ENCODE peak calls at places on chromosomes 1 and 21, in eight cellular contexts. One of them, this sample, is unnamed. For H3K4me1, the result is how much of the 10 kb centered on the place peaks cover.

GRCh38 chr1:203289281-203289981 is 15.9 kb upstream of the BTG2 start:
- DNase-seq in psoas muscle: no peak
- DNase-seq in pancreas: peak
- DNase-seq in OCI-LY7: peak
- DNase-seq in upper lobe of right lung: peak
- DNase-seq in IMR-90: no peak
- DNase-seq in neural progenitor cell: no peak
- DNase-seq in sigmoid colon: peak
- DNase-seq in this sample: no peak

GRCh38 chr1:189681252-189681919 is 796.3 kb downstream of the BRINP3 start:
- DNase-seq in IMR-90: no peak
- DNase-seq in psoas muscle: no peak
- DNase-seq in neural progenitor cell: no peak
- DNase-seq in pancreas: no peak
- DNase-seq in upper lobe of right lung: no peak
- DNase-seq in sigmoid colon: no peak
- DNase-seq in OCI-LY7: no peak
- DNase-seq in this sample: no peak

GRCh38 chr1:87252406-87252805 is 76.3 kb upstream of the LMO4 start:
- DNase-seq in upper lobe of right lung: no peak
- DNase-seq in IMR-90: peak
- DNase-seq in neural progenitor cell: no peak
- DNase-seq in OCI-LY7: no peak
- DNase-seq in sigmoid colon: no peak
- DNase-seq in psoas muscle: no peak
- DNase-seq in pancreas: no peak
- DNase-seq in this sample: no peak

GRCh38 chr1:208977861-208978260 is 605.7 kb upstream of the CAMK1G start:
- DNase-seq in psoas muscle: no peak
- DNase-seq in IMR-90: no peak
- DNase-seq in sigmoid colon: no peak
- DNase-seq in upper lobe of right lung: no peak
- DNase-seq in pancreas: no peak
- DNase-seq in OCI-LY7: no peak
- DNase-seq in neural progenitor cell: no peak
- DNase-seq in this sample: no peak

GRCh38 chr1:22142315-22143064 is 407 bp downstream of the WNT4 start:
- DNase-seq in OCI-LY7: no peak
- DNase-seq in IMR-90: no peak
- DNase-seq in upper lobe of right lung: no peak
- DNase-seq in neural progenitor cell: peak
- DNase-seq in sigmoid colon: no peak
- DNase-seq in pancreas: peak
- DNase-seq in psoas muscle: peak
- DNase-seq in this sample: no peak

GRCh38 chr1:34858901-34859441 is 578 bp downstream of the SMIM12 start:
- DNase-seq in neural progenitor cell: no peak
- DNase-seq in pancreas: no peak
- DNase-seq in OCI-LY7: peak
- DNase-seq in psoas muscle: peak
- DNase-seq in upper lobe of right lung: no peak
- DNase-seq in IMR-90: peak
- DNase-seq in sigmoid colon: no peak
- DNase-seq in this sample: no peak

GRCh38 chr1:166221316-166221715 is 54.5 kb upstream of the FAM78B start:
- DNase-seq in psoas muscle: no peak
- DNase-seq in pancreas: no peak
- DNase-seq in IMR-90: no peak
- DNase-seq in upper lobe of right lung: no peak
- DNase-seq in OCI-LY7: no peak
- DNase-seq in sigmoid colon: no peak
- DNase-seq in neural progenitor cell: no peak
- DNase-seq in this sample: no peak

GRCh38 chr1:16175610-16176553 is 20.0 kb upstream of the EPHA2 start:
- DNase-seq in IMR-90: peak
- DNase-seq in neural progenitor cell: peak
- DNase-seq in OCI-LY7: no peak
- DNase-seq in sigmoid colon: peak
- DNase-seq in pancreas: peak
- DNase-seq in psoas muscle: peak
- DNase-seq in upper lobe of right lung: peak
- DNase-seq in this sample: peak

GRCh38 chr1:207152792-207153434 is 48.9 kb downstream of the C4BPA start:
- DNase-seq in pancreas: no peak
- DNase-seq in psoas muscle: no peak
- DNase-seq in IMR-90: peak
- DNase-seq in upper lobe of right lung: no peak
- DNase-seq in neural progenitor cell: no peak
- DNase-seq in sigmoid colon: no peak
- DNase-seq in OCI-LY7: no peak
- DNase-seq in this sample: no peak

GRCh38 chr1:36705629-36706028 is 222.9 kb upstream of the CSF3R start:
- DNase-seq in upper lobe of right lung: no peak
- DNase-seq in OCI-LY7: peak
- DNase-seq in psoas muscle: no peak
- DNase-seq in sigmoid colon: no peak
- DNase-seq in IMR-90: no peak
- DNase-seq in pancreas: no peak
- DNase-seq in neural progenitor cell: no peak
- DNase-seq in this sample: no peak

GRCh38 chr1:21278208-21278861 is 11.9 kb downstream of the ECE1 start:
- DNase-seq in upper lobe of right lung: no peak
- DNase-seq in sigmoid colon: peak
- DNase-seq in OCI-LY7: no peak
- DNase-seq in psoas muscle: peak
- DNase-seq in pancreas: no peak
- DNase-seq in IMR-90: no peak
- DNase-seq in neural progenitor cell: peak
- DNase-seq in this sample: no peak

GRCh38 chr1:108947871-108948525 is 15.3 kb downstream of the CLCC1 start:
- DNase-seq in sigmoid colon: no peak
- DNase-seq in pancreas: no peak
- DNase-seq in psoas muscle: no peak
- DNase-seq in IMR-90: no peak
- DNase-seq in upper lobe of right lung: no peak
- DNase-seq in neural progenitor cell: no peak
- DNase-seq in OCI-LY7: no peak
- DNase-seq in this sample: no peak

GRCh38 chr1:204287466-204287881 is 72.3 kb downstream of the PLEKHA6 start:
- DNase-seq in sigmoid colon: no peak
- DNase-seq in IMR-90: no peak
- DNase-seq in OCI-LY7: no peak
- DNase-seq in pancreas: no peak
- DNase-seq in neural progenitor cell: peak
- DNase-seq in psoas muscle: no peak
- DNase-seq in upper lobe of right lung: no peak
- DNase-seq in this sample: no peak

DNA sequence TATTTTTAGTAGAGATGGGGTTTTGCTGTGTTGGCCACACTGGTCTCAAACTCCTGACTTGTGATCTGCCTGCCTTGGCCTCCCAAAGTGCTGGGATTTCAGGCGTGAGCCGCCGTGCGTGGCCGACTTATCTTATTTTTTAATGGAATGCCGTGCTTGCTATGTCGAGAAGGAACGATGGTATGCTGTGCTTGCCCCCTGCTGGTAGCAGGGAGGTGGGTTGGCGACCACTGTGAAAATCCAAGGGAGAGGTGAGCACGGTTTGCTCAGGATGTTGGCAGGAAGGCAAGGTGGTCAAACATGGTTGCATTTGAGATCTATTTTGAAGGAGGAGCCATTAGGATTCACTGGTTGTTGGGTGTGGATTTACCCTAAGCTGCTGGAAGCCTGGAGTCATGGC is 45.8 kb upstream of the RCC2 start:
- DNase-seq in pancreas: no peak
- DNase-seq in sigmoid colon: no peak
- DNase-seq in psoas muscle: no peak
- DNase-seq in IMR-90: peak
- DNase-seq in neural progenitor cell: peak
- DNase-seq in upper lobe of right lung: no peak
- DNase-seq in OCI-LY7: peak
- DNase-seq in this sample: no peak
- TF ChIP-seq CTCF in pancreas: no peak
- TF ChIP-seq CTCF in sigmoid colon: peak
- TF ChIP-seq CTCF in psoas muscle: peak
- TF ChIP-seq CTCF in IMR-90: peak
- TF ChIP-seq CTCF in neural progenitor cell: peak
- TF ChIP-seq CTCF in upper lobe of right lung: peak
- TF ChIP-seq CTCF in OCI-LY7: peak
- TF ChIP-seq CTCF in this sample: no peak

GRCh38 chr21:34131586-34131985 is 58.2 kb downstream of the MRPS6 start:
- DNase-seq in upper lobe of right lung: no peak
- DNase-seq in IMR-90: peak
- DNase-seq in OCI-LY7: no peak
- DNase-seq in sigmoid colon: no peak
- DNase-seq in psoas muscle: no peak
- DNase-seq in neural progenitor cell: no peak
- DNase-seq in pancreas: no peak
- DNase-seq in this sample: no peak

GRCh38 chr21:34129971-34130597 is 56.7 kb downstream of the MRPS6 start:
- DNase-seq in OCI-LY7: peak
- DNase-seq in upper lobe of right lung: no peak
- DNase-seq in neural progenitor cell: peak
- DNase-seq in IMR-90: peak
- DNase-seq in sigmoid colon: no peak
- DNase-seq in psoas muscle: no peak
- DNase-seq in pancreas: no peak
- DNase-seq in this sample: no peak

GRCh38 chr21:34129039-34129891 is 55.9 kb downstream of the MRPS6 start:
- DNase-seq in sigmoid colon: peak
- DNase-seq in upper lobe of right lung: no peak
- DNase-seq in psoas muscle: peak
- DNase-seq in neural progenitor cell: peak
- DNase-seq in IMR-90: peak
- DNase-seq in pancreas: no peak
- DNase-seq in OCI-LY7: no peak
- DNase-seq in this sample: peak

GRCh38 chr21:34132202-34132601 is 58.8 kb downstream of the MRPS6 start:
- DNase-seq in upper lobe of right lung: no peak
- DNase-seq in OCI-LY7: no peak
- DNase-seq in IMR-90: no peak
- DNase-seq in pancreas: no peak
- DNase-seq in sigmoid colon: no peak
- DNase-seq in psoas muscle: peak
- DNase-seq in neural progenitor cell: no peak
- DNase-seq in this sample: no peak

DNA sequence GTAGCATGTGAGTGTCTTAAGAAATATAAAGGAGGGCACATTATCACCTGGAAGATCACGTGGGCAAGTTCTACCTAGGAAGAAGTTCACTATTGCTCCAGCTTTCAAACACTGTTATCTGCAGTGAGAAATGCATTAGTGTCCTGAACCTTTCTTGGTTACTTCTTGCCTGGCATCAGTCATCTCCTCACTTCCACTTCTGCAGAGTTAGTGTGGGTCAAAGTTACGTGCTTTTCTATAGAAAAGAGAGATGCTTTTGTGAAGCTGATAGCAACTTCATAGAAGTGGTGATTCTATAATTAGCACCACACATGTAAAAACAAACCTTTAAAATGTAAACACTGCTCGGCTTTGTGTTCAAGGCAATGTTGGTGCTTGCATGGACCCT is 57.2 kb downstream of the MRPS6 start:
- DNase-seq in upper lobe of right lung: no peak
- DNase-seq in psoas muscle: no peak
- DNase-seq in pancreas: no peak
- DNase-seq in sigmoid colon: no peak
- DNase-seq in neural progenitor cell: no peak
- DNase-seq in IMR-90: no peak
- DNase-seq in OCI-LY7: no peak
- DNase-seq in this sample: no peak
- H3K4me1 ChIP-seq in upper lobe of right lung: under half
- H3K4me1 ChIP-seq in psoas muscle: half or more
- H3K4me1 ChIP-seq in pancreas: under half
- H3K4me1 ChIP-seq in sigmoid colon: half or more
- H3K4me1 ChIP-seq in neural progenitor cell: half or more
- H3K4me1 ChIP-seq in IMR-90: under half
- H3K4me1 ChIP-seq in OCI-LY7: under half
- H3K4me1 ChIP-seq in this sample: half or more

GRCh38 chr1:69315823-69316222 is 251.9 kb upstream of the LRRC7 start:
- DNase-seq in pancreas: no peak
- DNase-seq in psoas muscle: no peak
- DNase-seq in upper lobe of right lung: no peak
- DNase-seq in IMR-90: no peak
- DNase-seq in OCI-LY7: no peak
- DNase-seq in sigmoid colon: no peak
- DNase-seq in neural progenitor cell: no peak
- DNase-seq in this sample: no peak
- H3K4me3 ChIP-seq in pancreas: no peak
- H3K4me3 ChIP-seq in psoas muscle: no peak
- H3K4me3 ChIP-seq in upper lobe of right lung: no peak
- H3K4me3 ChIP-seq in IMR-90: no peak
- H3K4me3 ChIP-seq in OCI-LY7: no peak
- H3K4me3 ChIP-seq in sigmoid colon: no peak
- H3K4me3 ChIP-seq in neural progenitor cell: no peak
- H3K4me3 ChIP-seq in this sample: no peak

GRCh38 chr1:67556297-67556900 is 126.2 kb upstream of the SERBP1 start:
- DNase-seq in upper lobe of right lung: no peak
- DNase-seq in OCI-LY7: no peak
- DNase-seq in sigmoid colon: no peak
- DNase-seq in neural progenitor cell: no peak
- DNase-seq in psoas muscle: no peak
- DNase-seq in IMR-90: no peak
- DNase-seq in pancreas: no peak
- DNase-seq in this sample: no peak

GRCh38 chr1:67557731-67558448 is 127.1 kb upstream of the GADD45A start:
- DNase-seq in OCI-LY7: no peak
- DNase-seq in sigmoid colon: no peak
- DNase-seq in IMR-90: no peak
- DNase-seq in upper lobe of right lung: no peak
- DNase-seq in psoas muscle: no peak
- DNase-seq in neural progenitor cell: no peak
- DNase-seq in pancreas: no peak
- DNase-seq in this sample: no peak

GRCh38 chr1:67555487-67556296 is 125.5 kb upstream of the SERBP1 start:
- DNase-seq in psoas muscle: no peak
- DNase-seq in upper lobe of right lung: no peak
- DNase-seq in IMR-90: no peak
- DNase-seq in sigmoid colon: no peak
- DNase-seq in OCI-LY7: no peak
- DNase-seq in neural progenitor cell: no peak
- DNase-seq in pancreas: no peak
- DNase-seq in this sample: no peak

GRCh38 chr1:67551375-67551774 is 121.2 kb upstream of the SERBP1 start:
- DNase-seq in psoas muscle: no peak
- DNase-seq in neural progenitor cell: no peak
- DNase-seq in OCI-LY7: no peak
- DNase-seq in upper lobe of right lung: no peak
- DNase-seq in sigmoid colon: no peak
- DNase-seq in IMR-90: no peak
- DNase-seq in pancreas: no peak
- DNase-seq in this sample: no peak

DNA sequence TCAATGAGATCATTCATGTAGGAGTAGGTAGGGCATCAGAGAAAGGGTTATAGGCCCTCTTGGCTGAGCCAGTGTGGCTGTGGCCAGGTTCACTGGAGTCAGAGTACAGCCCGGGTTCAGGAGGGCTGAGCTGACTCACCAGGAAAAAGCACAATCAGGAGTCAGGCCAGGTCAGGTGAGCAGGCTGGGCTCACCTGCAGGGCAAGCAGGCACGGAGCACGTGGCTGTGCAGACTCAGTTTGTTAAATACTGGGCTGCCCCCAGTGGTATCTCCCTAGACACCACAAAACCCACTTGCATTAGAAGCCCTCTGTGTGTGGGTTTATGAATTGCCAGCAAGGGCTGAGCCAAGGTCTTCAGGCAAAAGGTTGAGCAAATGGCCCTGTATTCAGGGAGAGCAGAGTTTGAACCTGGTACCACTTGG is 122.1 kb upstream of the SERBP1 start:
- DNase-seq in OCI-LY7: no peak
- DNase-seq in neural progenitor cell: no peak
- DNase-seq in pancreas: no peak
- DNase-seq in upper lobe of right lung: no peak
- DNase-seq in sigmoid colon: no peak
- DNase-seq in psoas muscle: no peak
- DNase-seq in IMR-90: no peak
- DNase-seq in this sample: no peak
- TF ChIP-seq CTCF in OCI-LY7: no peak
- TF ChIP-seq CTCF in neural progenitor cell: no peak
- TF ChIP-seq CTCF in pancreas: no peak
- TF ChIP-seq CTCF in upper lobe of right lung: no peak
- TF ChIP-seq CTCF in sigmoid colon: no peak
- TF ChIP-seq CTCF in psoas muscle: no peak
- TF ChIP-seq CTCF in IMR-90: no peak
- TF ChIP-seq CTCF in this sample: no peak

This sample was measured in thoracic aorta.